ENCODE peak calls at places on chromosomes 1 and 21, in seven cellular contexts. M is NCI-H345, J is Caki2, O is NCI-H1105, P is astrocyte of the spinal cord, T is substantia nigra, K is pons. F is an unnamed sample.

GRCh38 chr21:46060596-46061061 is 37.3 kb upstream of the COL6A2 start:
- DNase-seq in O (no peak), T (no peak), P (peak; percentile 99), J (peak; percentile 92), M (no peak), K (peak; percentile 3), F (no peak)

GRCh38 chr1:21956720-21957552 is 19.8 kb upstream of the HSPG2 start:
- DNase-seq in O (peak; percentile 71), T (no peak), M (no peak), J (peak; percentile 91), K (no peak), P (peak; percentile 10), F (peak; percentile 76)

GRCh38 chr1:30657131-30658013 is 66.0 kb downstream of the MATN1 start:
- DNase-seq in T (no peak), P (no peak), K (no peak), O (no peak), J (peak; percentile 46), M (no peak), F (no peak)

GRCh38 chr1:197129698-197130097 is 16.8 kb downstream of the ASPM start:
- DNase-seq in O (no peak), M (no peak), J (no peak), P (no peak), T (no peak), K (no peak), F (no peak)

GRCh38 chr1:244920911-244921310 is 56.6 kb upstream of the HNRNPU start:
- DNase-seq in M (no peak), P (no peak), T (no peak), J (no peak), K (peak; percentile 36), O (no peak), F (no peak)

GRCh38 chr1:113247805-113248204 is 142.5 kb upstream of the MAGI3 start:
- DNase-seq in J (no peak), O (no peak), K (no peak), T (no peak), M (no peak), P (no peak), F (no peak)

GRCh38 chr1:222829868-222830267 is 15.0 kb downstream of the DISP1 start:
- DNase-seq in T (no peak), O (no peak), M (no peak), K (peak; percentile 24), J (no peak), P (peak; percentile 59), F (no peak)

GRCh38 chr1:40315795-40316594 is 1.1 kb downstream of the COL9A2 start:
- DNase-seq in O (peak; percentile 28), P (no peak), J (no peak), K (peak; percentile 71), T (peak; percentile 62), M (peak; percentile 49), F (peak; percentile 65)

GRCh38 chr1:11806307-11806936 is 431 bp downstream of the CLCN6 start:
- DNase-seq in J (no peak), K (peak; percentile 80), O (no peak), P (no peak), M (peak; percentile 87), T (no peak), F (no peak)

GRCh38 chr21:41948404-41948895 is 5.4 kb downstream of the C2CD2 start:
- DNase-seq in T (no peak), P (no peak), O (no peak), J (no peak), M (no peak), K (no peak), F (no peak)

GRCh38 chr1:172678990-172679772 is 20.3 kb downstream of the FASLG start:
- DNase-seq in P (no peak), K (no peak), J (no peak), O (no peak), M (no peak), T (no peak), F (peak; percentile 61)

GRCh38 chr1:42979888-42980800 is 21.5 kb upstream of the SLC2A1 start:
- DNase-seq in O (no peak), M (no peak), P (no peak), T (no peak), J (no peak), K (peak; percentile 37), F (no peak)

GRCh38 chr1:232773752-232774151 is 31.5 kb upstream of the MAP10 start:
- DNase-seq in M (no peak), P (no peak), O (no peak), K (no peak), T (no peak), J (no peak), F (no peak)

GRCh38 chr1:176436251-176436650 is 26.7 kb upstream of the PAPPA2 start:
- DNase-seq in M (no peak), O (no peak), K (no peak), J (no peak), T (no peak), P (no peak), F (no peak)

GRCh38 chr1:94709891-94710581 is 110.1 kb upstream of the SLC44A3 start:
- DNase-seq in K (no peak), J (no peak), O (no peak), T (no peak), M (no peak), P (peak; percentile 44), F (no peak)

GRCh38 chr1:3869751-3870301 is 12.6 kb downstream of the DFFB start:
- DNase-seq in M (peak; percentile 26), K (no peak), T (no peak), J (peak; percentile 6), O (no peak), P (peak; percentile 39), F (no peak)

GRCh38 chr1:228060458-228061190 is 21.9 kb upstream of the ARF1 start:
- DNase-seq in P (no peak), J (no peak), M (peak; percentile 50), T (no peak), K (no peak), O (no peak), F (no peak)

GRCh38 chr21:41768371-41769042 is 1.7 kb upstream of the RIPK4 start:
- DNase-seq in P (peak; percentile 56), M (peak; percentile 41), J (peak; percentile 93), O (peak; percentile 32), T (no peak), K (no peak), F (peak; percentile 62)

GRCh38 chr1:235809949-235810348 is 56.8 kb downstream of the LYST start:
- DNase-seq in O (no peak), K (no peak), P (no peak), M (no peak), T (no peak), J (no peak), F (no peak)

GRCh38 chr1:231590453-231591198 is 36.0 kb upstream of the DISC1 start:
- DNase-seq in M (no peak), J (peak; percentile 67), O (no peak), T (no peak), P (peak; percentile 76), K (peak; percentile 71), F (peak; percentile 12)

GRCh38 chr1:47850451-47850850 is 146.7 kb downstream of the TRABD2B start:
- DNase-seq in P (no peak), K (no peak), J (no peak), M (no peak), O (no peak), T (no peak), F (no peak)

GRCh38 chr1:84165566-84165965 is 21.5 kb downstream of the PRKACB start:
- DNase-seq in T (no peak), P (no peak), K (no peak), M (no peak), O (no peak), J (no peak), F (no peak)

F was measured in NCI-H2029.